ENCODE peak calls at places on chromosomes 2 and 18, in seven cellular contexts. X is adrenal gland, P is sigmoid colon, W is A549, E is HCT116, Z is stomach, A is psoas muscle. D is an unnamed sample. For H3K4me1, the result is how much of the 10 kb centered on the place peaks cover.

GRCh38 chr2:37378411-37378810 is 34.0 kb downstream of the QPCT start:
- DNase-seq in X (no peak), P (no peak), W (no peak), E (peak), Z (no peak), A (no peak), D (peak)

GRCh38 chr2:109218087-109218791 is 89.2 kb downstream of the SH3RF3 start:
- DNase-seq in X (no peak), P (peak), W (no peak), E (no peak), Z (no peak), A (no peak), D (no peak)

GRCh38 chr2:172333206-172333605 is 94.2 kb upstream of the ITGA6 start:
- DNase-seq in X (no peak), P (no peak), W (no peak), E (no peak), Z (no peak), A (no peak), D (no peak)

GRCh38 chr2:216308532-216308931 is 63.8 kb downstream of the MARCHF4 start:
- DNase-seq in X (no peak), P (no peak), W (no peak), E (no peak), Z (no peak), A (no peak), D (no peak)

GRCh38 chr18:48915621-48916425 is 34.9 kb downstream of the SMAD7 start:
- DNase-seq in X (no peak), P (peak), W (no peak), E (no peak), Z (no peak), A (no peak), D (no peak)

GRCh38 chr2:60334610-60335009 is 218.8 kb downstream of the BCL11A start:
- DNase-seq in X (no peak), P (no peak), W (no peak), E (no peak), Z (no peak), A (no peak), D (peak)

GRCh38 chr18:56861244-56861643 is 210.1 kb downstream of the WDR7 start:
- DNase-seq in X (no peak), P (no peak), W (no peak), E (no peak), Z (no peak), A (no peak), D (no peak)

GRCh38 chr2:35783723-35784122 is 571.9 kb upstream of the CRIM1 start:
- DNase-seq in X (no peak), P (no peak), W (peak), E (no peak), Z (no peak), A (no peak), D (no peak)

GRCh38 chr18:9700261-9700796 is 7.8 kb upstream of the RAB31 start:
- DNase-seq in X (no peak), P (peak), W (no peak), E (no peak), Z (no peak), A (no peak), D (no peak)

GRCh38 chr2:46200100-46200690 is 97.0 kb upstream of the EPAS1 start:
- DNase-seq in X (no peak), P (no peak), W (no peak), E (no peak), Z (no peak), A (no peak), D (peak)

GRCh38 chr18:56560992-56561391 is 77.4 kb downstream of the TXNL1 start:
- DNase-seq in X (no peak), P (no peak), W (no peak), E (no peak), Z (no peak), A (no peak), D (no peak)

GRCh38 chr2:197937804-197938203 is 133.4 kb downstream of the PLCL1 start:
- DNase-seq in X (no peak), P (no peak), W (no peak), E (no peak), Z (no peak), A (no peak), D (no peak)

GRCh38 chr18:28422577-28422976 is 245.6 kb upstream of the CDH2 start:
- DNase-seq in X (no peak), P (no peak), W (no peak), E (no peak), Z (no peak), A (no peak), D (no peak)

GRCh38 chr18:80168982-80169381 is 59.9 kb downstream of the ADNP2 start:
- DNase-seq in X (no peak), P (no peak), W (no peak), E (no peak), Z (peak), A (no peak), D (no peak)

GRCh38 chr2:160367887-160368286 is 125.7 kb downstream of the RBMS1 start:
- DNase-seq in X (peak), P (no peak), W (peak), E (no peak), Z (no peak), A (no peak), D (no peak)

GRCh38 chr2:6828299-6828584 is 37.5 kb downstream of the CMPK2 start:
- DNase-seq in X (no peak), P (no peak), W (peak), E (peak), Z (no peak), A (no peak), D (no peak)

GRCh38 chr2:230684222-230685164 is 28.1 kb upstream of the CAB39 start:
- DNase-seq in X (no peak), P (no peak), W (peak), E (peak), Z (peak), A (no peak), D (no peak)

GRCh38 chr2:102235491-102235890 is 48.7 kb downstream of the IL1RL2 start:
- DNase-seq in X (no peak), P (no peak), W (peak), E (no peak), Z (no peak), A (no peak), D (peak)

GRCh38 chr2:183024701-183025100 is 13.6 kb downstream of the NCKAP1 start:
- DNase-seq in X (no peak), P (no peak), W (no peak), E (no peak), Z (no peak), A (no peak), D (no peak)

GRCh38 chr2:216855614-216856013 is 4.2 kb downstream of the TNP1 start:
- DNase-seq in X (no peak), P (no peak), W (no peak), E (no peak), Z (no peak), A (peak), D (no peak)

GRCh38 chr2:25062461-25062860 is 20.6 kb downstream of the EFR3B start:
- DNase-seq in X (no peak), P (peak), W (no peak), E (no peak), Z (no peak), A (no peak), D (no peak)

GRCh38 chr2:191441761-191442160 is 196.6 kb downstream of the MYO1B start:
- DNase-seq in X (no peak), P (no peak), W (no peak), E (no peak), Z (no peak), A (peak), D (no peak)

GRCh38 chr2:4914551-4914950 is 777.6 kb upstream of the SOX11 start:
- DNase-seq in X (no peak), P (no peak), W (peak), E (no peak), Z (no peak), A (no peak), D (no peak)

GRCh38 chr18:55219059-55219458 is 259.8 kb upstream of the CCDC68 start:
- DNase-seq in X (no peak), P (no peak), W (no peak), E (no peak), Z (no peak), A (no peak), D (no peak)

GRCh38 chr2:98102878-98103277 is 15.9 kb downstream of the VWA3B start:
- DNase-seq in X (no peak), P (no peak), W (no peak), E (no peak), Z (no peak), A (no peak), D (no peak)

GRCh38 chr2:48343571-48344440 is 186.1 kb upstream of the STON1 start:
- DNase-seq in X (no peak), P (no peak), W (peak), E (no peak), Z (no peak), A (no peak), D (no peak)

GRCh38 chr2:241952816-241953215 is 83.3 kb downstream of the RTP5 start:
- DNase-seq in X (no peak), P (peak), W (no peak), E (no peak), Z (no peak), A (no peak), D (no peak)

GRCh38 chr2:36857713-36858112 is 108.6 kb downstream of the STRN start:
- DNase-seq in X (no peak), P (no peak), W (no peak), E (no peak), Z (no peak), A (no peak), D (no peak)

GRCh38 chr2:232200195-232200594 is 178.4 kb upstream of the ALPP start:
- DNase-seq in X (no peak), P (no peak), W (peak), E (no peak), Z (no peak), A (no peak), D (no peak)

GRCh38 chr2:232196802-232197201 is 181.7 kb upstream of the ALPP start:
- DNase-seq in X (no peak), P (no peak), W (no peak), E (no peak), Z (no peak), A (no peak), D (no peak)

GRCh38 chr2:232190796-232191195 is 187.8 kb upstream of the ALPP start:
- DNase-seq in X (no peak), P (no peak), W (no peak), E (no peak), Z (no peak), A (no peak), D (no peak)

DNA sequence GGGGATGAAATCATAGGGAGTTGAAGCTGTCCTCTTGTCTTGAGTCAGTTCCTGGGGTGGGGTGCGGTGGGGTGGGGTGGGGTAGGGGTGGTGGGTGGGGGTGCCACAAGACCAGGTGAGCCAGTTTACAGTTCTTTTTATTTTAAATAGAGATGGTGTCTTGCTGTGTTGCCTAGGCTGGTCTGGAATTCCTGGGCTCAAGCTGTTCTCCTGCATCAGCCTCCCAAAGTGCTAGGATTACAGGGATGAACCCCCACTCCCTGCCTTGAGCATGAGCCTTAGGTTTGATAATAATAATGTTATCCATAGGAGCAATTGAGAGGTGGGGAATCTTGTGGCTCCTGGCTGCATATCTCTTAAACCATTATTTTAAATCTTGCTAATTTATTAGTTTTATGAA is 183.1 kb upstream of the ALPP start:
- DNase-seq in X (no peak), P (no peak), W (no peak), E (no peak), Z (no peak), A (no peak), D (no peak)
- TF ChIP-seq CTCF in X (no peak), P (no peak), W (no peak), E (no peak), Z (no peak), A (no peak), D (no peak)

GRCh38 chr2:213152888-213153287 is 1.5 kb upstream of the IKZF2 start:
- DNase-seq in X (no peak), P (no peak), W (no peak), E (no peak), Z (no peak), A (no peak), D (no peak)
- H3K4me3 ChIP-seq in X (no peak), P (peak), W (no peak), E (no peak), Z (peak), A (peak), D (peak)

DNA sequence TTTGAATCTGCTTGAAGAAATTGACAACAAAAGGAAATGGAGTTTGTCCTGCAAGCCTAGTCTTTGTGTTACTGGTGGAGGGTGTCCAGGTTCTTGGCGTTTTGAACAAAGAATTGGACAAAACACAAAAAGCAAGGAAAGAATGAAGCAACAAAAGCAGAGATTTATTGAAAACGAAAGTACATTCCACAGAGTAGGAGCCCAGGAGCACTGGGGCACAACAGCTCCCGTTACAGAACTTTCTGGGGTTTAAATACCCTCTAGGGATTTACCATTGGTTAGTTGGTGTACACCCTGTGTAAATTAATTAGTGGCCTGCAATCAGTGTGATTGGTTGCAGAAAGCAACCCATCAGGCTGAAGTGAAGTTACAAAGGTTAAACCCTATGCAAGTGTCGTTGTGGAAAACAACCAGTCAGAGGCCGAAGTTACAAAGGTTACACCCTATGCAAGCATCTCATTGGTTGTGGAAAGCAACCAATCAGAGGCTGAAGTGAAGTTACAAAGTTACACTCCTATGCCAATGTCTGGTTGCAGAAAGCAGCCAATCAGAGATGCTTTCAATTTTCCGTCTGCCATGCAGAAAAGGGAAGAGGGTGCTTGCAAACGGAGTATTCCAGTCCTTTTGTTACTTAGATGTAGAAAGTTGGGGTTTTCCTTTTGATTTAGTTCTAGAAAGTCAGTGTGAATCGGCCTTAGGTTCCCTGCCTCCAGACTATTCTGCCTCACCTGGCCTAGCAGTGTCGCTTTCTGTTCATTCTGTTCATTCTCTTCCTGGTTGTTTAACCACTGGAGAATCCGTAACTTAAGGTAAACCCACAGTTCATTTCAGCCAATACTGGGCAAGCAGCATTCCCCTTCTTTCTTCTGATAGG is 47.6 kb upstream of the PTH2R start:
- DNase-seq in X (no peak), P (no peak), W (no peak), E (no peak), Z (no peak), A (no peak), D (no peak)
- H3K4me1 ChIP-seq in X (under half), P (under half), W (under half), E (under half), Z (under half), A (under half), D (under half)

GRCh38 chr18:12074734-12075133 is 18.9 kb upstream of the ANKRD62 start:
- DNase-seq in X (no peak), P (no peak), W (no peak), E (no peak), Z (no peak), A (no peak), D (no peak)
- TF ChIP-seq CTCF in X (no peak), P (no peak), W (no peak), E (no peak), Z (no peak), A (peak), D (no peak)